ENCODE peak calls at places on chromosomes 6 and 20, in six cellular contexts. O is hepatocyte, T is breast epithelium, S is left lung, B is PC-3, X is pancreas. R is an unnamed sample.

GRCh38 chr6:109516929-109517328 is 33.9 kb upstream of the ZBTB24 start:
- DNase-seq in O (no peak), T (no peak), S (no peak), B (no peak), X (no peak), R (no peak)

GRCh38 chr20:4445331-4445730 is 276.4 kb upstream of the PRND start:
- DNase-seq in O (no peak), T (no peak), S (no peak), B (no peak), X (no peak), R (no peak)

GRCh38 chr6:54717849-54718455 is 128.6 kb upstream of the FAM83B start:
- DNase-seq in O (peak), T (no peak), S (no peak), B (peak), X (peak), R (no peak)

GRCh38 chr20:13865825-13866351 is 81.1 kb downstream of the NDUFAF5 start:
- DNase-seq in O (peak), T (no peak), S (no peak), B (no peak), X (no peak), R (no peak)

GRCh38 chr20:31704225-31705119 is 18.2 kb downstream of the BCL2L1 start:
- DNase-seq in O (peak), T (peak), S (no peak), B (peak), X (peak), R (no peak)

GRCh38 chr20:47054506-47054905 is 159.9 kb downstream of the EYA2 start:
- DNase-seq in O (no peak), T (no peak), S (no peak), B (no peak), X (no peak), R (no peak)

GRCh38 chr6:167687035-167687720 is 139.5 kb upstream of the AFDN start:
- DNase-seq in O (no peak), T (no peak), S (no peak), B (no peak), X (no peak), R (no peak)

GRCh38 chr20:47097691-47098622 is 203.3 kb downstream of the EYA2 start:
- DNase-seq in O (no peak), T (no peak), S (no peak), B (no peak), X (no peak), R (no peak)

GRCh38 chr6:112877134-112878100 is 530.3 kb downstream of the RFPL4B start:
- DNase-seq in O (no peak), T (no peak), S (no peak), B (peak), X (no peak), R (no peak)

GRCh38 chr20:1171461-1172093 is 13.2 kb downstream of the TMEM74B start:
- DNase-seq in O (peak), T (no peak), S (no peak), B (peak), X (no peak), R (no peak)

GRCh38 chr6:5996701-5997419 is 9.9 kb downstream of the NRN1 start:
- DNase-seq in O (peak), T (no peak), S (peak), B (no peak), X (no peak), R (no peak)

GRCh38 chr20:46119028-46119546 is 973 bp downstream of the CD40 start:
- DNase-seq in O (no peak), T (no peak), S (no peak), B (no peak), X (no peak), R (no peak)

GRCh38 chr6:166567107-166567506 is 19.4 kb downstream of the RAMACL start:
- DNase-seq in O (peak), T (no peak), S (no peak), B (peak), X (no peak), R (peak)

GRCh38 chr6:69866351-69867074 is at the start of gene COL19A1:
- DNase-seq in O (peak), T (no peak), S (peak), B (peak), X (peak), R (peak)

GRCh38 chr6:78831492-78831891 is 35.9 kb upstream of the IRAK1BP1 start:
- DNase-seq in O (peak), T (no peak), S (no peak), B (no peak), X (peak), R (no peak)

GRCh38 chr20:59222239-59222981 is 58.8 kb downstream of the ZNF831 start:
- DNase-seq in O (peak), T (peak), S (peak), B (peak), X (peak), R (peak)

GRCh38 chr20:53487453-53487852 is 106.2 kb downstream of the ZNF217 start:
- DNase-seq in O (no peak), T (no peak), S (no peak), B (no peak), X (no peak), R (no peak)

GRCh38 chr6:127192911-127193503 is 73.7 kb upstream of the RNF146 start:
- DNase-seq in O (no peak), T (no peak), S (no peak), B (no peak), X (no peak), R (no peak)

GRCh38 chr6:139533573-139534471 is 159.4 kb upstream of the CITED2 start:
- DNase-seq in O (peak), T (no peak), S (peak), B (no peak), X (peak), R (no peak)

GRCh38 chr6:46380152-46380807 is 111.0 kb downstream of the RCAN2 start:
- DNase-seq in O (no peak), T (no peak), S (no peak), B (no peak), X (no peak), R (no peak)

GRCh38 chr6:19032486-19033295 is 645.5 kb downstream of the RNF144B start:
- DNase-seq in O (no peak), T (no peak), S (no peak), B (no peak), X (no peak), R (no peak)

GRCh38 chr6:84003140-84003539 is 30.4 kb upstream of the MRAP2 start:
- DNase-seq in O (no peak), T (no peak), S (no peak), B (no peak), X (no peak), R (no peak)

GRCh38 chr6:37580164-37580955 is 80.7 kb upstream of the CCDC167 start:
- DNase-seq in O (no peak), T (no peak), S (no peak), B (peak), X (no peak), R (no peak)

GRCh38 chr6:35181313-35181932 is 32.3 kb upstream of the SCUBE3 start:
- DNase-seq in O (no peak), T (no peak), S (no peak), B (peak), X (no peak), R (no peak)

GRCh38 chr6:1297746-1298145 is 14.2 kb upstream of the FOXQ1 start:
- DNase-seq in O (peak), T (no peak), S (no peak), B (no peak), X (no peak), R (no peak)

GRCh38 chr6:87851674-87852260 is 149.7 kb upstream of the AKIRIN2 start:
- DNase-seq in O (no peak), T (no peak), S (no peak), B (no peak), X (no peak), R (no peak)

GRCh38 chr6:80638222-80639055 is 532.0 kb downstream of the BCKDHB start:
- DNase-seq in O (peak), T (no peak), S (no peak), B (peak), X (peak), R (no peak)

GRCh38 chr6:18215436-18215835 is 48.9 kb downstream of the DEK start:
- DNase-seq in O (no peak), T (no peak), S (no peak), B (no peak), X (no peak), R (no peak)

GRCh38 chr6:170290306-170291128 is at the start of gene DLL1:
- DNase-seq in O (peak), T (no peak), S (peak), B (peak), X (peak), R (peak)
- TF ChIP-seq CTCF in O (peak), T (no peak), S (no peak), B (no peak), X (no peak), R (no peak)

DNA sequence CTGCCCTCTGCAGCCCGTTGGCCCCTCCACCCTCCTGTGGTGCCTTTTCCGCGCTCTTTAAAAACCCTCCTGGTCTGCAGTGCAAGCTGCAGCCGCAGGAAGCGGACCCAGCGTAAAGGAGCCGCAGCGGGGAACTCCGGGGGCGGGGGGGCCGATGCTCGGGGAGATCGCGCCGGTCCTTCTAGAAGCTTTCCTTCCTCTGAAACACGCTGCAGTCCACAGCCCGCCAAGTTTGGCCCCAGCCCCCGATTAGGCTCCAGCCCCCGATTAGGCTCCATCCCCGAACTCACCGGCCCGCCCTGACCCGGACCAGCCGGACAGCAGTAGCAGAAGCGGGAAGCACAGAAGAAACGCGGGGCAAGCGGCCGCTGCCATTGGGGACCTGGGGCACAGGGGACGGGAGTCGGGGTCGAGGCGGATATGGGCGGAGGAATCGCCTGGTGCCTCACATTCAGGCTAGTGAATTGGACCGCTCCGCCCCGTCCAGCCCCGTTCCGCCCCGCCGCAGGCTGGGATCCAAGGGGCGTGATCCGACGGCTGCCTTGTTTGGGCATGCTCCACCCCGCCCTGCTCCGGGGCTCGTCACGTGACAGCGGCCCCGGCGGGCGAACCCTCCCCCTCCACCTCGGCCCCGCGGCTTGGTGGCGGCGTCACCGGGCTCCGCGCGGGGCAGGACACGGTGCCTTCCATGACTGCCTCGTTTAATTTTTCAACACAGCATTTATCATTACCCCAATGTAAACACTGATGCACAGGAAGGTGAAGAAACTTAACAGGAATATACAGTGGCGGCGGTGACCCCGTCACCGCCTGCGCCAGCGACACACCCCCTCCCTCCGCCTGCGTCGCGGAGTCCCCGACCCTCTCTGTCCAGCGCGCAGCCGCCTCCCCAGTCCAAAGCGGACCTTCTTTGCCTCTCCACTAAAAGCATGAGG is 20.3 kb downstream of the RAET1L start:
- DNase-seq in O (peak), T (peak), S (peak), B (peak), X (peak), R (peak)
- H3K27ac ChIP-seq in O (no peak), T (no peak), S (peak), B (no peak), X (no peak), R (no peak)

GRCh38 chr20:44448753-44449546 is 26.7 kb upstream of the TTPAL start:
- DNase-seq in O (no peak), T (no peak), S (no peak), B (peak), X (no peak), R (no peak)
- TF ChIP-seq CTCF in O (peak), T (no peak), S (no peak), B (peak), X (no peak), R (no peak)

GRCh38 chr20:58130574-58130973 is 97.9 kb downstream of the ANKRD60 start:
- DNase-seq in O (no peak), T (no peak), S (no peak), B (no peak), X (no peak), R (no peak)

GRCh38 chr20:58130156-58130555 is 98.3 kb downstream of the ANKRD60 start:
- DNase-seq in O (no peak), T (no peak), S (no peak), B (no peak), X (no peak), R (no peak)

GRCh38 chr20:58129736-58130135 is 98.7 kb downstream of the ANKRD60 start:
- DNase-seq in O (no peak), T (no peak), S (no peak), B (no peak), X (no peak), R (no peak)

GRCh38 chr20:58127731-58128130 is 100.7 kb downstream of the ANKRD60 start:
- DNase-seq in O (no peak), T (peak), S (no peak), B (peak), X (peak), R (no peak)

GRCh38 chr20:58128635-58129625 is 99.5 kb downstream of the ANKRD60 start:
- DNase-seq in O (no peak), T (no peak), S (no peak), B (no peak), X (no peak), R (no peak)
- H3K27ac ChIP-seq in O (no peak), T (no peak), S (no peak), B (no peak), X (no peak), R (no peak)

DNA sequence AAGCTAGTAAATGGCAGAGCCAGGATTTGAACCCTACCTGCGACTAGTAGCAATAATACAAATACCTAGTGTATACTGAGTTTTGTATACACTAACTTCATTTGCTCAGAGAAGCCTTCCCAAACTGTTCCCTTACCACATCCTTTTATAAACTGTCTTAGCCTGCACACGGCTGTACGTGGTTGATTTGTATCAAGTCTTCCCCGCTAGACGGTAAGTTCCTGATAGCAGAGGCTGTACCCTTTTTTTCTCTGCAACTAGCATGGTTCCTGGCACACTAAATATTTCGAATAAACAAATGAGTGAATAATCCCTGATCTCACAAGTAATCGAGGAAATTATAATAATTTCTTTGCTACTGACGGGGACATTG is 636 bp downstream of the RTF2 start:
- DNase-seq in O (no peak), T (no peak), S (no peak), B (no peak), X (no peak), R (no peak)
- TF ChIP-seq CTCF in O (no peak), T (no peak), S (no peak), B (no peak), X (no peak), R (no peak)

GRCh38 chr20:25035924-25036323 is 22.0 kb downstream of the ACSS1 start:
- DNase-seq in O (no peak), T (no peak), S (no peak), B (no peak), X (no peak), R (no peak)
- H3K27ac ChIP-seq in O (no peak), T (no peak), S (peak), B (no peak), X (no peak), R (peak)